ENCODE peak calls at places on chromosome 16, in nine cellular contexts. W is fibroblast of lung; Y is AG04450; E is effector memory CD4-positive, alpha-beta T cell; N is CD4-positive, alpha-beta T cell; L is CD8-positive, alpha-beta memory T cell; K is breast epithelium; Z is OCI-LY7; F is ovary. G is an unnamed sample.

GRCh38 chr16:10078541-10078949 is 103.7 kb downstream of the GRIN2A start:
- DNase-seq in Y (no peak), W (peak), N (no peak), F (no peak), K (no peak), E (no peak), L (no peak), Z (no peak), G (no peak)

GRCh38 chr16:49859139-49859947 is 3.4 kb upstream of the ZNF423 start:
- DNase-seq in N (no peak), K (peak), L (no peak), W (peak), E (no peak), Z (no peak), Y (no peak), F (peak), G (no peak)

GRCh38 chr16:89184685-89185061 is 13.1 kb downstream of the CDH15 start:
- DNase-seq in N (no peak), E (no peak), K (no peak), L (no peak), W (no peak), Y (no peak), F (no peak), Z (no peak), G (no peak)

GRCh38 chr16:84166796-84167695 is 19.8 kb downstream of the TAF1C start:
- DNase-seq in E (no peak), F (no peak), Y (no peak), N (no peak), Z (no peak), K (no peak), W (no peak), L (no peak), G (no peak)

GRCh38 chr16:2692948-2693651 is 10.8 kb downstream of the KCTD5 start:
- DNase-seq in L (no peak), F (peak), Y (no peak), Z (no peak), K (no peak), N (no peak), E (no peak), W (peak), G (peak)

GRCh38 chr16:79653337-79654000 is 52.9 kb upstream of the MAF start:
- DNase-seq in F (peak), K (no peak), Y (no peak), W (peak), E (no peak), N (no peak), L (no peak), Z (no peak), G (no peak)

GRCh38 chr16:75241412-75241811 is 10.0 kb downstream of the BCAR1 start:
- DNase-seq in Y (no peak), L (no peak), E (no peak), W (no peak), N (no peak), K (no peak), F (peak), Z (no peak), G (no peak)

GRCh38 chr16:54098247-54098646 is 188.3 kb downstream of the IRX3 start:
- DNase-seq in K (no peak), L (no peak), Z (no peak), Y (no peak), W (no peak), N (no peak), F (no peak), E (no peak), G (no peak)

GRCh38 chr16:53743149-53743566 is 39.2 kb downstream of the FTO start:
- DNase-seq in Y (no peak), E (no peak), F (no peak), L (no peak), Z (peak), K (no peak), W (no peak), N (peak), G (no peak)

GRCh38 chr16:55955845-55956244 is 80.7 kb upstream of the CES5A start:
- DNase-seq in N (no peak), Z (no peak), K (no peak), F (no peak), W (no peak), E (no peak), L (no peak), Y (no peak), G (no peak)

GRCh38 chr16:14286381-14287230 is 215.5 kb downstream of the MRTFB start:
- DNase-seq in L (peak), Y (no peak), K (no peak), F (no peak), Z (peak), N (no peak), E (peak), W (peak), G (no peak)

GRCh38 chr16:84245933-84246678 is 6.3 kb upstream of the KCNG4 start:
- DNase-seq in K (no peak), N (no peak), E (no peak), F (no peak), Y (no peak), W (no peak), Z (no peak), L (no peak), G (no peak)

GRCh38 chr16:19136549-19137196 is 22.9 kb downstream of the ITPRIPL2 start:
- DNase-seq in N (no peak), E (no peak), Y (no peak), L (no peak), W (no peak), F (no peak), K (no peak), Z (no peak), G (no peak)

GRCh38 chr16:67858448-67858993 is 11.0 kb upstream of the CENPT start:
- DNase-seq in W (no peak), E (no peak), Z (no peak), F (no peak), N (no peak), Y (no peak), K (no peak), L (no peak), G (no peak)

GRCh38 chr16:86231996-86232350 is 278.4 kb upstream of the FOXF1 start:
- DNase-seq in N (no peak), Z (no peak), F (peak), E (no peak), L (no peak), K (no peak), Y (no peak), W (no peak), G (no peak)

GRCh38 chr16:286491-287297 is 3.7 kb downstream of the PDIA2 start:
- DNase-seq in W (no peak), F (no peak), E (no peak), L (no peak), Z (no peak), Y (no peak), K (no peak), N (no peak), G (no peak)

GRCh38 chr16:54193656-54194007 is 93.0 kb downstream of the IRX3 start:
- DNase-seq in F (peak), E (no peak), L (no peak), N (no peak), Y (no peak), Z (peak), K (peak), W (peak), G (peak)

GRCh38 chr16:81711609-81712329 is 67.3 kb upstream of the PLCG2 start:
- DNase-seq in Z (no peak), K (peak), L (no peak), E (no peak), F (peak), W (peak), Y (peak), N (no peak), G (no peak)

GRCh38 chr16:8632675-8633182 is 11.2 kb downstream of the METTL22 start:
- DNase-seq in F (no peak), K (no peak), N (no peak), E (no peak), W (no peak), Y (no peak), L (no peak), Z (no peak), G (no peak)

GRCh38 chr16:35306915-35307314 is 1847.5 kb downstream of the TP53TG3F start:
- DNase-seq in E (no peak), W (no peak), F (no peak), L (no peak), K (no peak), Y (no peak), N (no peak), Z (no peak), G (no peak)

GRCh38 chr16:25988089-25988488 is 296.3 kb downstream of the HS3ST4 start:
- DNase-seq in Y (no peak), W (no peak), F (no peak), N (no peak), K (no peak), E (no peak), Z (no peak), L (no peak), G (no peak)

GRCh38 chr16:24051125-24051524 is 205.0 kb upstream of the CACNG3 start:
- DNase-seq in Z (no peak), W (no peak), N (no peak), Y (no peak), K (no peak), L (no peak), E (no peak), F (no peak), G (no peak)

GRCh38 chr16:12500771-12501170 is 302.9 kb downstream of the CPPED1 start:
- DNase-seq in W (no peak), F (no peak), N (no peak), Z (peak), K (no peak), Y (no peak), E (no peak), L (no peak), G (no peak)

GRCh38 chr16:12617401-12617819 is 186.3 kb downstream of the CPPED1 start:
- DNase-seq in N (no peak), L (no peak), F (no peak), K (no peak), Y (no peak), E (no peak), W (no peak), Z (no peak), G (no peak)

GRCh38 chr16:89711601-89712475 is 8.9 kb downstream of the VPS9D1 start:
- DNase-seq in Y (no peak), F (peak), K (no peak), L (peak), E (peak), W (peak), N (peak), Z (peak), G (no peak)

GRCh38 chr16:51666821-51667220 is 515.8 kb upstream of the SALL1 start:
- DNase-seq in N (no peak), Y (no peak), Z (no peak), K (no peak), W (peak), F (no peak), E (no peak), L (no peak), G (no peak)

GRCh38 chr16:27906883-27907282 is 156.6 kb downstream of the GSG1L start:
- DNase-seq in E (no peak), Y (no peak), L (no peak), F (no peak), Z (no peak), W (no peak), K (no peak), N (no peak), G (no peak)

GRCh38 chr16:69064164-69064563 is 41.3 kb upstream of the HAS3 start:
- DNase-seq in Y (no peak), F (no peak), L (no peak), K (no peak), W (no peak), E (no peak), N (no peak), Z (no peak), G (no peak)

GRCh38 chr16:19583665-19584300 is 28.3 kb downstream of the VPS35L start:
- DNase-seq in F (peak), E (no peak), W (peak), Z (peak), Y (peak), N (peak), L (no peak), K (no peak), G (no peak)

GRCh38 chr16:82044585-82044911 is 9.5 kb downstream of the HSD17B2 start:
- DNase-seq in F (no peak), W (peak), L (no peak), E (no peak), K (no peak), Y (no peak), N (no peak), Z (no peak), G (no peak)

GRCh38 chr16:9148376-9149015 is 57.1 kb downstream of the HAPSTR1 start:
- DNase-seq in K (no peak), N (no peak), E (no peak), F (no peak), W (no peak), Z (no peak), Y (no peak), L (no peak), G (no peak)

GRCh38 chr16:66127459-66128362 is 238.8 kb upstream of the CDH5 start:
- DNase-seq in Z (no peak), N (no peak), E (no peak), F (no peak), K (no peak), L (no peak), Y (no peak), W (peak), G (peak)

GRCh38 chr16:12532871-12533610 is 270.6 kb downstream of the CPPED1 start:
- DNase-seq in Z (no peak), F (no peak), K (no peak), W (no peak), Y (no peak), L (peak), E (no peak), N (peak), G (no peak)

GRCh38 chr16:83113317-83113716 is 486.5 kb downstream of the CDH13 start:
- DNase-seq in F (no peak), Y (no peak), N (no peak), Z (peak), L (no peak), E (no peak), K (no peak), W (no peak), G (peak)

GRCh38 chr16:80947708-80948615 is 58.7 kb downstream of the CMC2 start:
- DNase-seq in F (no peak), Z (no peak), N (no peak), K (no peak), Y (no peak), W (no peak), L (no peak), E (no peak), G (peak)

GRCh38 chr16:85017151-85017550 is 5.8 kb upstream of the ZDHHC7 start:
- DNase-seq in Z (no peak), F (no peak), E (no peak), K (no peak), W (peak), L (no peak), N (no peak), Y (no peak), G (no peak)

DNA sequence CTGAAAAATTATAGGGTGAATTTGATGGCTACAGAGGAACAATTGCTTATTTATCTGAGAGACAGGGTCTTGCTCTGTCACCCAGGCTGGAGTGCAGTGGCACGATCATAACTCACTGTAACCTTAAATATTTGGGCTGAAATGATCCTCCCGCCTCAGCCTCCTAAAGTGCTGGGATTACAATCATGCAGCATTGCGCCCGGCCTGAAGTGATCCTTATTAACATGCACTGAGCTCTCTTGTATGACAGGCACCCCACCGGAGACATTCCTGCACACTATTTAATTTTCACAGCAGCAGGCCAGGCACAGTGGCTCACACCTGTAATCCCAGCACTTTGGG is 77.7 kb downstream of the CNGB1 start:
- DNase-seq in Y (no peak), Z (no peak), E (no peak), N (no peak), L (no peak), K (no peak), W (no peak), F (no peak), G (no peak)
- H3K27ac ChIP-seq in Y (peak), Z (no peak), E (no peak), N (no peak), L (no peak), K (no peak), W (no peak), F (no peak), G (peak)

DNA sequence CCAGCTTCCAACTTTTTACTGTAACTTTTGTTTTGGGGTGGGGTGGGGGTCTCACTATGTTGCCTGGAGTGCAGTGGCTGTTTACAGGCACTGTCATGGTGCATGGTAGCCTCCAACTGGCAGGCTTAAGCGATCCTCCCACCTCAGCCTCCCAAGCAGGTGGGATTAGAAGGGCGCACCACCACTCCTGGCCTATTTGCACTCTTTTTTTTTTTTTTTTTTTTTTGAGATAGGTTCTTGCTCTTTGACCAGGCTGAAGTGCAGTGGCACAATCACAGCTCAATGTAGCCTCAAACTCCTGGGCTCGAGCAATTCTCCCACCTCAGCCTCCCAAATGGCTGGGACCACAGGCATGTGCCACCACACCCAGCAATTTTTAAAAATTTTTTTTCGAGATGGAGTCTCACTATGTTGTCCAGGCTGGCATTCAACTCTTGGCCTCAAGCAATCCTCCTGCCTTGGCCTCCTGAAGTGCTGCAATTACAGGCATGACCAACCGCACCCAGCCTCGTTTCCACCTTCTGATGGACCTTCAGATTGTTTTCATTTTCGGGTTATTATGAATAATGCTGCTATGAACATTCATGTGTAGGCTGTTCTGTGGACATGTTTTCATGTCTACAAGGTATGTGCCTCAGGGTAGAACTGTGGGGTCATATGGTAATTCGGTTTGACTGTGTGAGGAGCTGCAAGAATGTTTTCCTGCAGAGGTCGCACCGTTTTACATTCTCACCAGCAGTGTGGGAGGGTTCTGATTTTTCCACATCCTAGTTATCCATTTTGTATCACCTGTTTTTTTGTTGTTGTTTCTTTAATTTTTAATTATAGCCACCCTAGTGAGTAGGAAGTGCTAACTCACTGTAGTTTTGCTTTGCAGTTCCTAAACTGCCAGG is 10.8 kb downstream of the TRAP1 start:
- DNase-seq in N (no peak), E (no peak), Y (no peak), Z (no peak), K (no peak), L (no peak), F (no peak), W (no peak), G (no peak)
- H3K27ac ChIP-seq in N (no peak), E (no peak), Y (no peak), Z (no peak), K (no peak), L (no peak), F (no peak), W (no peak), G (no peak)

GRCh38 chr16:47465919-47466630 is 4.9 kb downstream of the PHKB start:
- DNase-seq in Z (no peak), E (no peak), N (no peak), L (no peak), Y (no peak), W (no peak), K (no peak), F (no peak), G (no peak)
- H3K27ac ChIP-seq in Z (no peak), E (no peak), N (no peak), L (peak), Y (no peak), W (no peak), K (no peak), F (no peak), G (no peak)

GRCh38 chr16:71915350-71915749 is 20.0 kb downstream of the IST1 start:
- DNase-seq in W (no peak), F (no peak), Z (no peak), K (no peak), Y (no peak), E (no peak), N (no peak), L (no peak), G (no peak)

GRCh38 chr16:71917900-71918299 is 22.6 kb downstream of the IST1 start:
- DNase-seq in E (no peak), Z (no peak), L (no peak), F (no peak), W (peak), K (no peak), Y (no peak), N (no peak), G (no peak)

GRCh38 chr16:71914802-71915201 is 19.5 kb downstream of the IST1 start:
- DNase-seq in K (no peak), N (no peak), E (no peak), F (no peak), W (no peak), Y (no peak), Z (no peak), L (no peak), G (no peak)

GRCh38 chr16:71919033-71919432 is 23.7 kb downstream of the IST1 start:
- DNase-seq in Y (no peak), W (no peak), K (no peak), N (no peak), E (no peak), L (no peak), Z (no peak), F (no peak), G (no peak)

GRCh38 chr16:71916397-71916920 is 21.1 kb downstream of the IST1 start:
- DNase-seq in K (no peak), E (no peak), N (no peak), L (no peak), Z (no peak), Y (no peak), W (peak), F (no peak), G (no peak)
- H3K27ac ChIP-seq in K (no peak), E (no peak), N (no peak), L (no peak), Z (no peak), Y (no peak), W (no peak), F (peak), G (no peak)

GRCh38 chr16:47304563-47304962 is 156.3 kb downstream of the ITFG1 start:
- DNase-seq in Y (no peak), N (no peak), Z (no peak), L (no peak), K (no peak), E (no peak), F (no peak), W (peak), G (no peak)
- H3K27ac ChIP-seq in Y (no peak), N (no peak), Z (no peak), L (no peak), K (no peak), E (no peak), F (no peak), W (no peak), G (no peak)

DNA sequence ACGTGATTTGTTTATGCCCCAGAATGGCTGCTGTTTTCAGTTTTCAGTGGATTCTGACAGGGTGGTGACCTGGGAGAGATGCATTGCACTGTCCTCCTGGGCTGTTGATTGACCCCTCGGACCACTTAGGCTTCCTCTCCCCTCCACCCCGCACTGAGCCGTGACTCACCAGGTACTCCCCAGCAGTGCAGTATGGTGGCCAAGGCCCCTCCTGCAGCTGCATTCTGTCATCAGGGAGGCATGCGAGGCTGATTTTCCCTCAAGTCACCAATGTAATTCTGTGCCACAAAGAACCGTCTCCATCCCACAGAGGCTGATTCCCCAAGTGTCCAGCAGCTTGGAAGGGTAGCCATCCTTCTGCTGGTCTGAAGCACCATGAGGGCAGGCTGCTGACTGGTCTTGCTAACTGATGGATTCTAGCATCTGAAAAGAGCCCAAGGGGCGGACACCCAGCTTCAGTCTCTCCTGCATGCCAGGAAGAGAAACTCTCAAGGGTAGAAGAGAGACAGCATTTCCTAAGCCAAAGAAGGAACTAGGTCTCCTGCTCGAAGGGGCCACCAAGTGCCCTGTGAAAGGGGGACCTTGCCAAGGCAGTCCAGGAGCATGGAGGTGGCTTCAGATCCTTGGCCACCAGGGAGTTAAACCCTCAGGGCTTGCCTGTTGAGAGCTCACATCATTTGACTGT is 148.1 kb downstream of the SOCS1 start:
- DNase-seq in K (no peak), N (no peak), W (peak), F (no peak), Y (no peak), E (no peak), Z (no peak), L (no peak), G (no peak)
- H3K27ac ChIP-seq in K (no peak), N (no peak), W (peak), F (no peak), Y (peak), E (no peak), Z (no peak), L (no peak), G (no peak)

G was measured in substantia nigra.